ENCODE peak calls at places on chromosomes 6 and 20, in six cellular contexts. One of them, this sample, is unnamed.

GRCh38 chr6:26043389-26044139 is 43.7 kb upstream of the HFE start:
- DNase-seq in HepG2: peak
- DNase-seq in K562: no peak
- DNase-seq in A549: peak
- DNase-seq in endothelial cell of umbilical vein: peak
- DNase-seq in GM12878: peak
- DNase-seq in this sample: peak

GRCh38 chr20:37559312-37560027 is 31.8 kb upstream of the BLCAP start:
- DNase-seq in HepG2: no peak
- DNase-seq in K562: no peak
- DNase-seq in A549: no peak
- DNase-seq in endothelial cell of umbilical vein: no peak
- DNase-seq in GM12878: no peak
- DNase-seq in this sample: no peak

GRCh38 chr6:90859612-90860011 is 272.7 kb upstream of the MAP3K7 start:
- DNase-seq in HepG2: no peak
- DNase-seq in K562: no peak
- DNase-seq in A549: peak
- DNase-seq in endothelial cell of umbilical vein: no peak
- DNase-seq in GM12878: no peak
- DNase-seq in this sample: peak

GRCh38 chr6:90000864-90001731 is 106.8 kb downstream of the GJA10 start:
- DNase-seq in HepG2: no peak
- DNase-seq in K562: peak
- DNase-seq in A549: no peak
- DNase-seq in endothelial cell of umbilical vein: peak
- DNase-seq in GM12878: no peak
- DNase-seq in this sample: no peak

GRCh38 chr6:19153270-19153980 is 683.7 kb upstream of the ID4 start:
- DNase-seq in HepG2: no peak
- DNase-seq in K562: no peak
- DNase-seq in A549: no peak
- DNase-seq in endothelial cell of umbilical vein: no peak
- DNase-seq in GM12878: no peak
- DNase-seq in this sample: no peak

GRCh38 chr6:100412872-100413271 is 51.8 kb downstream of the SIM1 start:
- DNase-seq in HepG2: no peak
- DNase-seq in K562: no peak
- DNase-seq in A549: no peak
- DNase-seq in endothelial cell of umbilical vein: no peak
- DNase-seq in GM12878: no peak
- DNase-seq in this sample: no peak

GRCh38 chr6:85126448-85127178 is 323.3 kb upstream of the NT5E start:
- DNase-seq in HepG2: peak
- DNase-seq in K562: peak
- DNase-seq in A549: peak
- DNase-seq in endothelial cell of umbilical vein: peak
- DNase-seq in GM12878: no peak
- DNase-seq in this sample: peak

GRCh38 chr6:108568101-108568500 is 7.4 kb downstream of the FOXO3 start:
- DNase-seq in HepG2: no peak
- DNase-seq in K562: no peak
- DNase-seq in A549: no peak
- DNase-seq in endothelial cell of umbilical vein: no peak
- DNase-seq in GM12878: no peak
- DNase-seq in this sample: no peak

GRCh38 chr6:29667158-29667557 is 10.3 kb downstream of the MOG start:
- DNase-seq in HepG2: no peak
- DNase-seq in K562: no peak
- DNase-seq in A549: no peak
- DNase-seq in endothelial cell of umbilical vein: no peak
- DNase-seq in GM12878: no peak
- DNase-seq in this sample: no peak

GRCh38 chr6:14867807-14868206 is 378.1 kb upstream of the JARID2 start:
- DNase-seq in HepG2: no peak
- DNase-seq in K562: no peak
- DNase-seq in A549: no peak
- DNase-seq in endothelial cell of umbilical vein: no peak
- DNase-seq in GM12878: no peak
- DNase-seq in this sample: no peak

GRCh38 chr6:14862845-14863244 is 383.0 kb upstream of the JARID2 start:
- DNase-seq in HepG2: no peak
- DNase-seq in K562: no peak
- DNase-seq in A549: no peak
- DNase-seq in endothelial cell of umbilical vein: no peak
- DNase-seq in GM12878: no peak
- DNase-seq in this sample: no peak

GRCh38 chr6:14863896-14864850 is 381.7 kb upstream of the JARID2 start:
- DNase-seq in HepG2: no peak
- DNase-seq in K562: peak
- DNase-seq in A549: no peak
- DNase-seq in endothelial cell of umbilical vein: no peak
- DNase-seq in GM12878: no peak
- DNase-seq in this sample: peak

GRCh38 chr6:14861491-14861943 is 384.4 kb upstream of the JARID2 start:
- DNase-seq in HepG2: no peak
- DNase-seq in K562: peak
- DNase-seq in A549: no peak
- DNase-seq in endothelial cell of umbilical vein: no peak
- DNase-seq in GM12878: no peak
- DNase-seq in this sample: peak

DNA sequence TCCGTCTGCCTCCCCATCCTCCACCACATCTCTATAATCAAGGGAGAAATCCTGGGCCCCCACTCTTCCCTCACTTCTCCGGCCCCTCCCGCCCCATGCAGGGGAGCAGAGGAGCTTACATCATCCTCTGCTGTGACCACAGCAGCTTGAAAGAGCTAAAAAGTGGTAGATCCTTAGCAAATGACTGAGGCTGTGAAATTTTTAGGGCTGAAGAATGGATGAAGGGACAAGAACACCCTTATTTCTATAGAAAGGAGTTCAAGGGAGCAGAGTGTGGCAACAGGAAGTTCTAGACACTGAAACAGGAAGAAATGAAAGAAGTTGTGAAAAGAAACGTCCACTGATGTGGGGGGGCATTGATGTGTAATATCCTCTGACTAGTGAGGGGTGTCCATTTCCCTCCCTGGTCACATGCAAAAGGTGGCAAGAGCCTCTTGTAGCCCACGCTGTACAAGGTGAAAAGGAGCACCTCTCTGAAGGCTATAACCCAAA is 380.2 kb upstream of the JARID2 start:
- DNase-seq in HepG2: no peak
- DNase-seq in K562: peak
- DNase-seq in A549: no peak
- DNase-seq in endothelial cell of umbilical vein: no peak
- DNase-seq in GM12878: no peak
- DNase-seq in this sample: peak
- TF ChIP-seq MYC in HepG2: no peak
- TF ChIP-seq MYC in K562: no peak
- TF ChIP-seq MYC in A549: no peak
- TF ChIP-seq MYC in endothelial cell of umbilical vein: no peak
- TF ChIP-seq MYC in GM12878: no peak
- TF ChIP-seq MYC in this sample: peak

GRCh38 chr20:47150403-47151152 is 205.9 kb downstream of the ZMYND8 start:
- DNase-seq in HepG2: peak
- DNase-seq in K562: peak
- DNase-seq in A549: peak
- DNase-seq in endothelial cell of umbilical vein: peak
- DNase-seq in GM12878: no peak
- DNase-seq in this sample: peak
- TF ChIP-seq CTCF in HepG2: peak
- TF ChIP-seq CTCF in K562: peak
- TF ChIP-seq CTCF in A549: peak
- TF ChIP-seq CTCF in endothelial cell of umbilical vein: peak
- TF ChIP-seq CTCF in GM12878: peak
- TF ChIP-seq CTCF in this sample: peak

GRCh38 chr20:25129428-25129827 is 47.5 kb upstream of the VSX1 start:
- DNase-seq in HepG2: no peak
- DNase-seq in K562: no peak
- DNase-seq in A549: no peak
- DNase-seq in endothelial cell of umbilical vein: no peak
- DNase-seq in GM12878: no peak
- DNase-seq in this sample: no peak
- TF ChIP-seq POLR2A in HepG2: no peak
- TF ChIP-seq POLR2A in K562: no peak
- TF ChIP-seq POLR2A in A549: no peak
- TF ChIP-seq POLR2A in endothelial cell of umbilical vein: no peak
- TF ChIP-seq POLR2A in GM12878: no peak
- TF ChIP-seq POLR2A in this sample: no peak

GRCh38 chr6:16982827-16983226 is 119.0 kb upstream of the STMND1 start:
- DNase-seq in HepG2: no peak
- DNase-seq in K562: no peak
- DNase-seq in A549: no peak
- DNase-seq in endothelial cell of umbilical vein: no peak
- DNase-seq in GM12878: peak
- DNase-seq in this sample: no peak
- TF ChIP-seq MYC in HepG2: no peak
- TF ChIP-seq MYC in K562: no peak
- TF ChIP-seq MYC in A549: no peak
- TF ChIP-seq MYC in endothelial cell of umbilical vein: no peak
- TF ChIP-seq MYC in GM12878: no peak
- TF ChIP-seq MYC in this sample: no peak

DNA sequence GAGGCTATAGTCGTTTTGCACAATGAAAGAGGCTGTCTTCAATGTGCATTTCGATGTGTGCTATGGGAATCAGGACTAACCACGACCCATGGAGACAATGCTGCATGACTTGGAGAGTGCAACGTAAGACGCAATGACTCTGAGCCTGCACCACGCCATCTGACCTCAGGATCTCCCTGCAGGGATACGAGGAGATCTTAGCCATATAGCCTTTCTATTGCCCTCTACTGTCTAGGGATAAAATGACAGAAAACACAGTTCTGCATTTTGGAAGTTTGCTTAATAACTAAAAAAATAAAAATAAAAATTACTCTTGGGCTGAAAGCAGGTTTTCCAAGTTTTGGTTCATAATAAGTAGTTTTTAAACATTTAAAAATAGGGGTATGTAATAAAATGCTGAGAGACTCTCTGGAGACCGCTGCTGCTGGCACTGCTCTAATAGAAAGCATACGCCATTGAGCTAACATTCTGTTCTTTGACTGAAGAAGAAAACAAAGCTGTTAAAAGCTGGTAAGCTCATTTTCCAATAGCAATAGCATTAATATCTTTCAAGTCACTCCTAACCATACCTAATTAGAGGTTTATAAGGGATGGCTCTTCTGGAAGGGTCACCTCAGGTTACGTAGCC is 87.2 kb downstream of the PDE7B start:
- DNase-seq in HepG2: peak
- DNase-seq in K562: peak
- DNase-seq in A549: peak
- DNase-seq in endothelial cell of umbilical vein: peak
- DNase-seq in GM12878: no peak
- DNase-seq in this sample: peak
- TF ChIP-seq CTCF in HepG2: peak
- TF ChIP-seq CTCF in K562: peak
- TF ChIP-seq CTCF in A549: peak
- TF ChIP-seq CTCF in endothelial cell of umbilical vein: peak
- TF ChIP-seq CTCF in GM12878: no peak
- TF ChIP-seq CTCF in this sample: peak

GRCh38 chr6:167420858-167421766 is 96.2 kb downstream of the TTLL2 start:
- DNase-seq in HepG2: peak
- DNase-seq in K562: peak
- DNase-seq in A549: peak
- DNase-seq in endothelial cell of umbilical vein: no peak
- DNase-seq in GM12878: no peak
- DNase-seq in this sample: no peak
- TF ChIP-seq POLR2A in HepG2: peak
- TF ChIP-seq POLR2A in K562: no peak
- TF ChIP-seq POLR2A in A549: no peak
- TF ChIP-seq POLR2A in endothelial cell of umbilical vein: no peak
- TF ChIP-seq POLR2A in GM12878: no peak
- TF ChIP-seq POLR2A in this sample: no peak

This sample was measured in NB4.